ENCODE peak calls at places on chromosomes 5 and 9, in seven cellular contexts. Y is SK-N-SH, E is H1, X is Panc1, K is GM12878, H is HepG2, R is K562. M is an unnamed sample.
A peak's percentile ranks its signal among the peaks of the same experiment; 100 is the strongest.

GRCh38 chr9:132602207-132602606 is 19.8 kb downstream of the BARHL1 start:
- DNase-seq in Y (no peak), E (no peak), X (no peak), K (no peak), H (no peak), R (no peak), M (no peak)

GRCh38 chr5:135535820-135536801 is at the start of gene NEUROG1:
- DNase-seq in Y (peak; percentile 61), E (peak; percentile 87), X (no peak), K (no peak), H (no peak), R (no peak), M (no peak)

GRCh38 chr5:146656638-146657037 is 140.6 kb upstream of the GPR151 start:
- DNase-seq in Y (no peak), E (no peak), X (no peak), K (no peak), H (no peak), R (no peak), M (no peak)

GRCh38 chr9:125374443-125375309 is 113.0 kb downstream of the GAPVD1 start:
- DNase-seq in Y (peak; percentile 89), E (peak; percentile 81), X (peak; percentile 15), K (peak; percentile 16), H (peak; percentile 65), R (peak; percentile 79), M (peak; percentile 28)

GRCh38 chr5:127216906-127217675 is 73.5 kb upstream of the MEGF10 start:
- DNase-seq in Y (no peak), E (no peak), X (no peak), K (no peak), H (no peak), R (no peak), M (no peak)

GRCh38 chr5:18920966-18921365 is 1067.0 kb downstream of the CDH18 start:
- DNase-seq in Y (no peak), E (no peak), X (no peak), K (no peak), H (no peak), R (peak; percentile 3), M (no peak)

GRCh38 chr9:113520109-113520642 is 56.6 kb downstream of the RGS3 start:
- DNase-seq in Y (no peak), E (no peak), X (no peak), K (peak; percentile 82), H (no peak), R (no peak), M (no peak)

GRCh38 chr5:82467006-82467561 is 188.9 kb upstream of the RPS23 start:
- DNase-seq in Y (no peak), E (no peak), X (no peak), K (no peak), H (no peak), R (peak; percentile 18), M (no peak)

GRCh38 chr5:175230299-175230698 is 213.7 kb downstream of the DRD1 start:
- DNase-seq in Y (no peak), E (no peak), X (no peak), K (no peak), H (no peak), R (no peak), M (no peak)

GRCh38 chr5:150066901-150067396 is 19.4 kb downstream of the CSF1R start:
- DNase-seq in Y (no peak), E (no peak), X (no peak), K (no peak), H (no peak), R (no peak), M (no peak)

GRCh38 chr5:138610468-138611294 is 35.5 kb upstream of the HSPA9 start:
- DNase-seq in Y (peak; percentile 64), E (peak; percentile 72), X (no peak), K (no peak), H (no peak), R (peak; percentile 38), M (no peak)

GRCh38 chr5:79841172-79841571 is 149.9 kb downstream of the MTX3 start:
- DNase-seq in Y (no peak), E (no peak), X (no peak), K (no peak), H (no peak), R (no peak), M (no peak)

GRCh38 chr5:38932854-38933408 is 87.1 kb downstream of the OSMR start:
- DNase-seq in Y (no peak), E (no peak), X (no peak), K (no peak), H (no peak), R (peak; percentile 30), M (no peak)

DNA sequence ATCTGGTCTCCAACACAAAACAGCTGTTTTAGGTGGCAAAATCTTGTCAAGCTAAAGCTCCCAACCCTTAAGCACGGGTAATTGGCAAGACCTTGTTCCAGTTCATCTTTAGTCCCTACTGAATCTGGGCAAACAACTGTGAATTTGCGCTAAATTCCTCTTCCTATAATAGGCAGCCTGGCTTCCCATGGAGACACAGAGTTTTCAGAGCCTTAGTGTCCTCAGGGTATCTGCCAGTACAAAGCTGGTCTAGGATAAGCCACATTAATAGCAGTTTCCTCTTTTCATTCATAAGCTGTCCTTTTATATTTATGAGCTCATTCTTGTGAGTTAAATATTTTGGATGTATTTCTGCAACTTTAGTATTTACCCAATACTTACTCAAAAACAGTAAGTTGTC is 59.5 kb downstream of the FGF10 start:
- DNase-seq in Y (no peak), E (no peak), X (no peak), K (no peak), H (no peak), R (no peak), M (no peak)
- TF ChIP-seq POLR2AphosphoS5 in Y (no peak), E (no peak), X (no peak), K (no peak), H (no peak), R (no peak), M (no peak)

GRCh38 chr9:83977196-83977595 is 2.8 kb downstream of the HNRNPK start:
- DNase-seq in Y (no peak), E (no peak), X (no peak), K (no peak), H (no peak), R (no peak), M (no peak)

GRCh38 chr9:83978992-83979811 is 813 bp downstream of the HNRNPK start:
- DNase-seq in Y (peak; percentile 85), E (peak; percentile 82), X (no peak), K (no peak), H (peak; percentile 58), R (peak; percentile 75), M (no peak)

GRCh38 chr9:83979812-83980394 is at the start of gene HNRNPK:
- DNase-seq in Y (peak; percentile 99), E (peak; percentile 99), X (peak; percentile 69), K (peak; percentile 89), H (peak; percentile 91), R (peak; percentile 99), M (peak; percentile 95)

GRCh38 chr9:83981126-83981871 is 694 bp downstream of the RMI1 start:
- DNase-seq in Y (peak; percentile 48), E (no peak), X (no peak), K (no peak), H (no peak), R (peak; percentile 14), M (no peak)

DNA sequence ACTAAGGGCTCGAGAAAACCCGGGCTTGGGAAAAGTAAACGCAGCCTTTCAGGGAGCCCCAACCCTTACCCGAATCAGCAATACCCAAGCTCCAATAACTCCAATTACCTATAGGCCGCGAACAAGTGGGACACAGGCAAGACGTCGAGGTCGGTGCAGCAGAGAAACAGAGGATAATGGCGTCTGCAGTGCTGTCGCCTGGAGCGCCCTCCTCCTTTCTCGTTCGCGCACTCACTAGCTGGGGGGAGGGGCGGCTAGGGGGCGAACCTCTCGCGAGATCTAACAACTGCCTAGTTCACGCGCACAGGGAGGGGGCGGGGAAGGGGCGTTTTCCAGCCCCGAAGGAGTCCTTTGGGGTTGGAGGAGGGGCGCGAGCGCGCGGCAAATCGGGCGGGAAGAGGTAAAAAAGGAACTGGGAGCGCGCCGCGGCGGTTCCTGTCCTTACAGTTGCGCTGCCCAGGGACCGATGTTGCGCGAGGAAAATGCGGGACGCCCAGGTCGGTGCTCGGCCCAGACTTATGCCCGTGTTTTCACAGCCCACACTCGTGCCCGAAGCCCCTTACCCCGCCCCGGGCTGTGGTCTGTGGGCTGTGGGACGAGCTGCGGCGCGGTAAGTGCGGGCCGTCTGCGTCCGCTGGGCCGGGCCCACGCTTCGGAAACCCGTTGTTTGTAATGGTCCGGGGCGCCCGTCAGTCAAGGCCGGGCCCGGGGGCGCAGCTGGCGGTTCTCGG is at the start of gene RMI1:
- DNase-seq in Y (peak; percentile 95), E (peak; percentile 95), X (peak; percentile 82), K (peak; percentile 90), H (peak; percentile 96), R (peak; percentile 88), M (peak; percentile 95)
- TF ChIP-seq SIN3A in Y (peak; percentile 71), E (no peak), X (peak; percentile 77), K (no peak), H (peak; percentile 65), R (no peak), M (peak; percentile 71)

GRCh38 chr5:151077419-151077818 is 3.4 kb downstream of the TNIP1 start:
- DNase-seq in Y (no peak), E (no peak), X (no peak), K (no peak), H (no peak), R (no peak), M (no peak)

GRCh38 chr5:151074557-151074956 is 6.3 kb downstream of the TNIP1 start:
- DNase-seq in Y (no peak), E (no peak), X (no peak), K (no peak), H (no peak), R (no peak), M (no peak)

GRCh38 chr5:151078490-151079262 is 2.2 kb downstream of the TNIP1 start:
- DNase-seq in Y (no peak), E (no peak), X (no peak), K (no peak), H (no peak), R (no peak), M (no peak)

GRCh38 chr5:151075698-151076331 is 5.0 kb downstream of the TNIP1 start:
- DNase-seq in Y (no peak), E (no peak), X (no peak), K (no peak), H (no peak), R (no peak), M (no peak)

DNA sequence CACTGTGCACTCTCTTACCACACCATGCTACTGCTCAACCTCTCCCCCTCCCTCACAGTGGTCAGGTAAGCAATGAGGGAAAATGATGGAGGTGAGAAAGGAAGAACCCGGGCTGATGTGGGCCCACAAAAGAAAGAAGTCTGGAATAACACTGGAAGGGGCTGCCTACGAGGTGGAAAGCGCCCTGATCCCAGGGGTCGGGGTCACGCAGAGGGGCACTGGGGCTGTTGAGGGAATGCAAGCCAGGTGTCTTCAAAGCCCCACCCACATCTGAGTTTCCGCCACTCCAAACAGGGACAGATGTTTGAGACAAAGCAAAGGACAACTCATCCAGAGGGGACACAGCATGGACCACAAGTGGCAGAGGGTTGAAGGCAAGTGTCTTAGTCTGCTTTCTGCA is 4.2 kb downstream of the TNIP1 start:
- DNase-seq in Y (no peak), E (no peak), X (no peak), K (no peak), H (no peak), R (no peak), M (no peak)
- TF ChIP-seq POLR2AphosphoS5 in Y (no peak), E (no peak), X (no peak), K (peak; percentile 40), H (no peak), R (no peak), M (no peak)

GRCh38 chr9:123893146-123893545 is 36.8 kb downstream of the DENND1A start:
- DNase-seq in Y (no peak), E (no peak), X (no peak), K (no peak), H (no peak), R (no peak), M (no peak)

GRCh38 chr9:123893831-123894460 is 36.0 kb downstream of the DENND1A start:
- DNase-seq in Y (no peak), E (no peak), X (peak; percentile 2), K (no peak), H (no peak), R (no peak), M (no peak)

GRCh38 chr9:123894822-123895221 is 35.1 kb downstream of the DENND1A start:
- DNase-seq in Y (no peak), E (no peak), X (no peak), K (no peak), H (no peak), R (no peak), M (no peak)
- TF ChIP-seq SIN3A in Y (no peak), E (no peak), X (no peak), K (no peak), H (no peak), R (no peak), M (no peak)